ENCODE peak calls at places on chromosomes 11 and 22, in nine cellular contexts. One of them, this sample, is unnamed.

GRCh38 chr11:45098929-45099328 is 47.5 kb upstream of the PRDM11 start:
- DNase-seq in IMR-90: no peak
- DNase-seq in heart left ventricle: no peak
- DNase-seq in spleen: no peak
- DNase-seq in cardiac muscle cell: no peak
- DNase-seq in H1: no peak
- DNase-seq in kidney epithelial cell: no peak
- DNase-seq in colonic mucosa: no peak
- DNase-seq in tibial nerve: no peak
- DNase-seq in this sample: no peak

GRCh38 chr11:124898711-124899110 is 1.0 kb upstream of the ROBO4 start:
- DNase-seq in heart left ventricle: no peak
- DNase-seq in spleen: peak; percentile 84
- DNase-seq in kidney epithelial cell: no peak
- DNase-seq in IMR-90: no peak
- DNase-seq in colonic mucosa: no peak
- DNase-seq in H1: no peak
- DNase-seq in cardiac muscle cell: no peak
- DNase-seq in tibial nerve: no peak
- DNase-seq in this sample: no peak

GRCh38 chr11:46122955-46123354 is 1.7 kb upstream of the PHF21A start:
- DNase-seq in heart left ventricle: no peak
- DNase-seq in IMR-90: peak; percentile 53
- DNase-seq in colonic mucosa: no peak
- DNase-seq in spleen: no peak
- DNase-seq in tibial nerve: no peak
- DNase-seq in cardiac muscle cell: no peak
- DNase-seq in kidney epithelial cell: no peak
- DNase-seq in H1: no peak
- DNase-seq in this sample: peak; percentile 34

GRCh38 chr11:114259124-114259526 is 37.1 kb upstream of the NNMT start:
- DNase-seq in cardiac muscle cell: no peak
- DNase-seq in H1: no peak
- DNase-seq in kidney epithelial cell: no peak
- DNase-seq in spleen: no peak
- DNase-seq in heart left ventricle: no peak
- DNase-seq in IMR-90: no peak
- DNase-seq in colonic mucosa: no peak
- DNase-seq in tibial nerve: peak; percentile 68
- DNase-seq in this sample: no peak

GRCh38 chr22:37270928-37271650 is 11.2 kb upstream of the CYTH4 start:
- DNase-seq in IMR-90: peak; percentile 50
- DNase-seq in heart left ventricle: no peak
- DNase-seq in cardiac muscle cell: no peak
- DNase-seq in H1: no peak
- DNase-seq in spleen: peak; percentile 68
- DNase-seq in kidney epithelial cell: no peak
- DNase-seq in tibial nerve: no peak
- DNase-seq in colonic mucosa: no peak
- DNase-seq in this sample: no peak

GRCh38 chr11:69674267-69674885 is 777 bp downstream of the LTO1 start:
- DNase-seq in IMR-90: peak; percentile 92
- DNase-seq in heart left ventricle: no peak
- DNase-seq in colonic mucosa: peak; percentile 32
- DNase-seq in kidney epithelial cell: peak; percentile 32
- DNase-seq in cardiac muscle cell: no peak
- DNase-seq in H1: no peak
- DNase-seq in spleen: no peak
- DNase-seq in tibial nerve: no peak
- DNase-seq in this sample: peak; percentile 90

GRCh38 chr11:85310479-85310878 is 316.7 kb downstream of the DLG2 start:
- DNase-seq in H1: no peak
- DNase-seq in tibial nerve: no peak
- DNase-seq in heart left ventricle: no peak
- DNase-seq in kidney epithelial cell: no peak
- DNase-seq in cardiac muscle cell: no peak
- DNase-seq in colonic mucosa: no peak
- DNase-seq in IMR-90: no peak
- DNase-seq in spleen: no peak
- DNase-seq in this sample: no peak

GRCh38 chr11:1810761-1811160 is 24.0 kb upstream of the SYT8 start:
- DNase-seq in kidney epithelial cell: no peak
- DNase-seq in IMR-90: no peak
- DNase-seq in spleen: no peak
- DNase-seq in heart left ventricle: no peak
- DNase-seq in tibial nerve: no peak
- DNase-seq in H1: no peak
- DNase-seq in colonic mucosa: no peak
- DNase-seq in cardiac muscle cell: no peak
- DNase-seq in this sample: no peak

GRCh38 chr11:2664331-2664730 is 35.5 kb downstream of the KCNQ1OT1 start:
- DNase-seq in IMR-90: no peak
- DNase-seq in kidney epithelial cell: no peak
- DNase-seq in H1: no peak
- DNase-seq in tibial nerve: no peak
- DNase-seq in spleen: no peak
- DNase-seq in cardiac muscle cell: no peak
- DNase-seq in colonic mucosa: peak; percentile 6
- DNase-seq in heart left ventricle: no peak
- DNase-seq in this sample: no peak

GRCh38 chr11:298406-299065 is 790 bp downstream of the IFITM5 start:
- DNase-seq in tibial nerve: no peak
- DNase-seq in kidney epithelial cell: no peak
- DNase-seq in H1: no peak
- DNase-seq in colonic mucosa: no peak
- DNase-seq in spleen: peak; percentile 72
- DNase-seq in IMR-90: no peak
- DNase-seq in cardiac muscle cell: no peak
- DNase-seq in heart left ventricle: peak; percentile 51
- DNase-seq in this sample: no peak

GRCh38 chr22:46625113-46625842 is 5.1 kb downstream of the GRAMD4 start:
- DNase-seq in kidney epithelial cell: no peak
- DNase-seq in heart left ventricle: peak; percentile 34
- DNase-seq in H1: no peak
- DNase-seq in spleen: no peak
- DNase-seq in IMR-90: no peak
- DNase-seq in colonic mucosa: no peak
- DNase-seq in cardiac muscle cell: no peak
- DNase-seq in tibial nerve: no peak
- DNase-seq in this sample: no peak

GRCh38 chr11:122808494-122808893 is 29.8 kb upstream of the CRTAM start:
- DNase-seq in heart left ventricle: no peak
- DNase-seq in colonic mucosa: no peak
- DNase-seq in tibial nerve: no peak
- DNase-seq in spleen: no peak
- DNase-seq in IMR-90: peak; percentile 73
- DNase-seq in cardiac muscle cell: no peak
- DNase-seq in kidney epithelial cell: no peak
- DNase-seq in H1: no peak
- DNase-seq in this sample: peak; percentile 44

GRCh38 chr11:95514386-95515145 is 275.0 kb downstream of the FAM76B start:
- DNase-seq in H1: no peak
- DNase-seq in heart left ventricle: no peak
- DNase-seq in IMR-90: no peak
- DNase-seq in spleen: no peak
- DNase-seq in colonic mucosa: no peak
- DNase-seq in kidney epithelial cell: no peak
- DNase-seq in tibial nerve: no peak
- DNase-seq in cardiac muscle cell: no peak
- DNase-seq in this sample: no peak

GRCh38 chr11:96314326-96315050 is 28.5 kb downstream of the MAML2 start:
- DNase-seq in kidney epithelial cell: no peak
- DNase-seq in heart left ventricle: no peak
- DNase-seq in spleen: no peak
- DNase-seq in IMR-90: peak; percentile 72
- DNase-seq in colonic mucosa: peak; percentile 41
- DNase-seq in H1: no peak
- DNase-seq in cardiac muscle cell: no peak
- DNase-seq in tibial nerve: no peak
- DNase-seq in this sample: peak; percentile 51

GRCh38 chr11:46918087-46918751 is at the start of gene LRP4:
- DNase-seq in spleen: peak; percentile 85
- DNase-seq in cardiac muscle cell: peak; percentile 81
- DNase-seq in H1: no peak
- DNase-seq in kidney epithelial cell: no peak
- DNase-seq in colonic mucosa: peak; percentile 62
- DNase-seq in IMR-90: no peak
- DNase-seq in heart left ventricle: peak; percentile 79
- DNase-seq in tibial nerve: no peak
- DNase-seq in this sample: no peak

GRCh38 chr11:44840526-44840925 is 110.2 kb downstream of the TP53I11 start:
- DNase-seq in H1: no peak
- DNase-seq in kidney epithelial cell: no peak
- DNase-seq in IMR-90: no peak
- DNase-seq in spleen: no peak
- DNase-seq in cardiac muscle cell: no peak
- DNase-seq in colonic mucosa: no peak
- DNase-seq in tibial nerve: no peak
- DNase-seq in heart left ventricle: no peak
- DNase-seq in this sample: no peak

GRCh38 chr22:42026705-42027104 is 28.1 kb downstream of the WBP2NL start:
- DNase-seq in H1: no peak
- DNase-seq in kidney epithelial cell: no peak
- DNase-seq in spleen: no peak
- DNase-seq in colonic mucosa: no peak
- DNase-seq in IMR-90: no peak
- DNase-seq in tibial nerve: no peak
- DNase-seq in heart left ventricle: no peak
- DNase-seq in cardiac muscle cell: no peak
- DNase-seq in this sample: no peak

GRCh38 chr22:27719535-27720227 is 81.9 kb downstream of the MN1 start:
- DNase-seq in cardiac muscle cell: no peak
- DNase-seq in IMR-90: peak; percentile 16
- DNase-seq in heart left ventricle: no peak
- DNase-seq in spleen: peak; percentile 48
- DNase-seq in tibial nerve: no peak
- DNase-seq in H1: no peak
- DNase-seq in kidney epithelial cell: no peak
- DNase-seq in colonic mucosa: peak; percentile 29
- DNase-seq in this sample: peak; percentile 11

GRCh38 chr11:46073632-46074031 is 47.6 kb downstream of the PHF21A start:
- DNase-seq in tibial nerve: no peak
- DNase-seq in cardiac muscle cell: no peak
- DNase-seq in heart left ventricle: no peak
- DNase-seq in spleen: no peak
- DNase-seq in IMR-90: no peak
- DNase-seq in H1: no peak
- DNase-seq in kidney epithelial cell: no peak
- DNase-seq in colonic mucosa: no peak
- DNase-seq in this sample: no peak

GRCh38 chr11:11135820-11136476 is 217.1 kb downstream of the CSNK2A3 start:
- DNase-seq in kidney epithelial cell: no peak
- DNase-seq in H1: no peak
- DNase-seq in spleen: no peak
- DNase-seq in tibial nerve: no peak
- DNase-seq in cardiac muscle cell: no peak
- DNase-seq in colonic mucosa: no peak
- DNase-seq in heart left ventricle: no peak
- DNase-seq in IMR-90: no peak
- DNase-seq in this sample: no peak

GRCh38 chr22:21569459-21570161 is 2.1 kb downstream of the UBE2L3 start:
- DNase-seq in colonic mucosa: no peak
- DNase-seq in kidney epithelial cell: no peak
- DNase-seq in spleen: no peak
- DNase-seq in IMR-90: no peak
- DNase-seq in heart left ventricle: no peak
- DNase-seq in H1: no peak
- DNase-seq in tibial nerve: no peak
- DNase-seq in cardiac muscle cell: no peak
- DNase-seq in this sample: no peak
- H3K36me3 ChIP-seq in colonic mucosa: no peaks in the 10 kb centered on the region
- H3K36me3 ChIP-seq in kidney epithelial cell: no peaks in the 10 kb centered on the region
- H3K36me3 ChIP-seq in spleen: no peaks in the 10 kb centered on the region
- H3K36me3 ChIP-seq in IMR-90: no peaks in the 10 kb centered on the region
- H3K36me3 ChIP-seq in heart left ventricle: no peaks in the 10 kb centered on the region
- H3K36me3 ChIP-seq in H1: no peaks in the 10 kb centered on the region
- H3K36me3 ChIP-seq in tibial nerve: no peaks in the 10 kb centered on the region
- H3K36me3 ChIP-seq in cardiac muscle cell: no peaks in the 10 kb centered on the region
- H3K36me3 ChIP-seq in this sample: peaks cover 10% of the 10 kb centered on the region

DNA sequence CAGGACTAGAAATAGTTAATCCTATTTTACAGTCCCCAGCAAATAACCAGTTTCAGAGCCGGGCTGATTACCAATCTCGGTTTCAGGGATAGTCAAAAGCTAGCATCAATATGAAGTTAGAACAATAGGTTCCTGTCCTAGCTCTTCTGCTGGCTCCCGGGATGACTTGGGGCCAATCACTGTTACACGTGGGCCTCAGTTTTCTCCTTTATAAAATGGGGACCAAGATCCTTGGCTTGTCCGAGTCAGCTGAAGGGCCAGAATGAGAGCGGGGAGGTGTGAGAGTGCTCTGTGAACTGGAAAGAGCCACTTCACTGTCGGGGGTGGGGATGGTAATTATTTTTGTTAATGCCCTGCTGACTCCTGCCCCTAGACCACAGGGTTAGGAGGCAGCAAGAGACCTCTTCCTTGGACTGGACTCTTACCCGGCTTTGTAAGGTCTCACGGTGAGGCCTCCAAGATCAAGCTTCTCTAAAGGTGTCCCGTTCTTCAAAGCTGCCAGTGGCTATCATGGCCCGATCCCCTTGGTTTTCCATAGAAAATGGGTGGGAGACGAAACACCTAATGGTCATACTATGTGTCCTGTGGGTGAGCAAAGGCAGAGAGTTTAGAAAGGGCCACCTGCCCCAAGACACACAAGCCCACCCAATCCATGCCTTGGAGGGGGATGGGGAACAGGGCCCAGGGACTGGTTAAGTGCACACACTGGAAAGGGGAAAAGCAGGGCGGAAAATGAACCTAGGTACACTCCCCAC is 1.4 kb downstream of the UCP2 start:
- DNase-seq in kidney epithelial cell: no peak
- DNase-seq in H1: no peak
- DNase-seq in spleen: peak; percentile 75
- DNase-seq in tibial nerve: no peak
- DNase-seq in colonic mucosa: no peak
- DNase-seq in cardiac muscle cell: no peak
- DNase-seq in IMR-90: no peak
- DNase-seq in heart left ventricle: no peak
- DNase-seq in this sample: no peak
- H3K4me3 ChIP-seq in kidney epithelial cell: peak overlapping the region; percentile 68
- H3K4me3 ChIP-seq in H1: peak overlapping the region; percentile 96
- H3K4me3 ChIP-seq in spleen: peak overlapping the region; percentile 83
- H3K4me3 ChIP-seq in tibial nerve: peak overlapping the region; percentile 59
- H3K4me3 ChIP-seq in colonic mucosa: peak overlapping the region; percentile 53
- H3K4me3 ChIP-seq in cardiac muscle cell: no peak overlapping the region
- H3K4me3 ChIP-seq in IMR-90: no peak overlapping the region
- H3K4me3 ChIP-seq in heart left ventricle: no peak overlapping the region
- H3K4me3 ChIP-seq in this sample: peak overlapping the region; percentile 77

GRCh38 chr11:17734418-17734911 is at the start of gene KCNC1:
- DNase-seq in IMR-90: peak; percentile 34
- DNase-seq in kidney epithelial cell: no peak
- DNase-seq in cardiac muscle cell: peak; percentile 82
- DNase-seq in H1: no peak
- DNase-seq in heart left ventricle: no peak
- DNase-seq in tibial nerve: no peak
- DNase-seq in spleen: peak; percentile 68
- DNase-seq in colonic mucosa: no peak
- DNase-seq in this sample: no peak
- TF ChIP-seq CTCF in IMR-90: no peak
- TF ChIP-seq CTCF in kidney epithelial cell: no peak
- TF ChIP-seq CTCF in cardiac muscle cell: no peak
- TF ChIP-seq CTCF in H1: no peak
- TF ChIP-seq CTCF in heart left ventricle: no peak
- TF ChIP-seq CTCF in tibial nerve: no peak
- TF ChIP-seq CTCF in spleen: no peak
- TF ChIP-seq CTCF in colonic mucosa: no peak
- TF ChIP-seq CTCF in this sample: no peak

GRCh38 chr11:120181446-120181992 is 29.3 kb upstream of the OAF start:
- DNase-seq in IMR-90: no peak
- DNase-seq in colonic mucosa: peak; percentile 16
- DNase-seq in H1: no peak
- DNase-seq in tibial nerve: no peak
- DNase-seq in heart left ventricle: peak; percentile 27
- DNase-seq in kidney epithelial cell: no peak
- DNase-seq in spleen: peak; percentile 39
- DNase-seq in cardiac muscle cell: no peak
- DNase-seq in this sample: no peak
- H3K36me3 ChIP-seq in IMR-90: no peaks in the 10 kb centered on the region
- H3K36me3 ChIP-seq in colonic mucosa: no peaks in the 10 kb centered on the region
- H3K36me3 ChIP-seq in H1: no peaks in the 10 kb centered on the region
- H3K36me3 ChIP-seq in tibial nerve: no peaks in the 10 kb centered on the region
- H3K36me3 ChIP-seq in heart left ventricle: no peaks in the 10 kb centered on the region
- H3K36me3 ChIP-seq in kidney epithelial cell: no peaks in the 10 kb centered on the region
- H3K36me3 ChIP-seq in spleen: no peaks in the 10 kb centered on the region
- H3K36me3 ChIP-seq in cardiac muscle cell: no peaks in the 10 kb centered on the region
- H3K36me3 ChIP-seq in this sample: no peaks in the 10 kb centered on the region

This sample was measured in brain microvascular endothelial cell.